ENCODE peak calls at places on chromosomes 4 and X, in ten cellular contexts. One of them, this sample, is unnamed.

GRCh38 chrX:15882704-15883539 is 28.3 kb upstream of the AP1S2 start:
- DNase-seq in left lung: no peak
- DNase-seq in glutamatergic neuron: no peak
- DNase-seq in heart right ventricle: no peak
- DNase-seq in H1: no peak
- DNase-seq in progenitor cell of endocrine pancreas: no peak
- DNase-seq in mucosa of descending colon: no peak
- DNase-seq in BJ: no peak
- DNase-seq in GM13977: no peak
- DNase-seq in ovary: no peak
- DNase-seq in this sample: no peak

GRCh38 chr4:182803235-182803634 is 114.0 kb downstream of the DCTD start:
- DNase-seq in GM13977: no peak
- DNase-seq in glutamatergic neuron: no peak
- DNase-seq in H1: no peak
- DNase-seq in mucosa of descending colon: no peak
- DNase-seq in BJ: no peak
- DNase-seq in progenitor cell of endocrine pancreas: no peak
- DNase-seq in ovary: no peak
- DNase-seq in heart right ventricle: no peak
- DNase-seq in left lung: no peak
- DNase-seq in this sample: no peak

GRCh38 chr4:40918330-40918729 is 168.6 kb downstream of the NSUN7 start:
- DNase-seq in heart right ventricle: peak
- DNase-seq in BJ: peak
- DNase-seq in glutamatergic neuron: no peak
- DNase-seq in progenitor cell of endocrine pancreas: no peak
- DNase-seq in ovary: no peak
- DNase-seq in left lung: peak
- DNase-seq in H1: no peak
- DNase-seq in GM13977: no peak
- DNase-seq in mucosa of descending colon: no peak
- DNase-seq in this sample: no peak

GRCh38 chr4:20422398-20422797 is 170.7 kb downstream of the SLIT2 start:
- DNase-seq in H1: peak
- DNase-seq in BJ: no peak
- DNase-seq in mucosa of descending colon: peak
- DNase-seq in GM13977: peak
- DNase-seq in left lung: peak
- DNase-seq in ovary: no peak
- DNase-seq in glutamatergic neuron: peak
- DNase-seq in heart right ventricle: peak
- DNase-seq in progenitor cell of endocrine pancreas: peak
- DNase-seq in this sample: peak

GRCh38 chr4:187204389-187204920 is 480.8 kb upstream of the FAT1 start:
- DNase-seq in mucosa of descending colon: no peak
- DNase-seq in BJ: no peak
- DNase-seq in progenitor cell of endocrine pancreas: no peak
- DNase-seq in ovary: no peak
- DNase-seq in heart right ventricle: no peak
- DNase-seq in H1: no peak
- DNase-seq in GM13977: no peak
- DNase-seq in left lung: no peak
- DNase-seq in glutamatergic neuron: no peak
- DNase-seq in this sample: no peak

GRCh38 chr4:153933851-153934688 is 145.2 kb upstream of the SFRP2 start:
- DNase-seq in heart right ventricle: no peak
- DNase-seq in ovary: no peak
- DNase-seq in GM13977: no peak
- DNase-seq in mucosa of descending colon: no peak
- DNase-seq in BJ: no peak
- DNase-seq in glutamatergic neuron: no peak
- DNase-seq in left lung: peak
- DNase-seq in H1: no peak
- DNase-seq in progenitor cell of endocrine pancreas: no peak
- DNase-seq in this sample: no peak

GRCh38 chr4:128877934-128878333 is 68.4 kb downstream of the JADE1 start:
- DNase-seq in GM13977: no peak
- DNase-seq in ovary: no peak
- DNase-seq in glutamatergic neuron: no peak
- DNase-seq in heart right ventricle: no peak
- DNase-seq in BJ: no peak
- DNase-seq in H1: no peak
- DNase-seq in progenitor cell of endocrine pancreas: no peak
- DNase-seq in left lung: no peak
- DNase-seq in mucosa of descending colon: no peak
- DNase-seq in this sample: no peak

GRCh38 chrX:67636532-67636931 is 92.7 kb downstream of the AR start:
- DNase-seq in heart right ventricle: no peak
- DNase-seq in BJ: no peak
- DNase-seq in left lung: no peak
- DNase-seq in progenitor cell of endocrine pancreas: no peak
- DNase-seq in mucosa of descending colon: no peak
- DNase-seq in GM13977: no peak
- DNase-seq in H1: no peak
- DNase-seq in glutamatergic neuron: no peak
- DNase-seq in ovary: no peak
- DNase-seq in this sample: no peak

GRCh38 chrX:13126785-13127184 is 82.4 kb upstream of the FAM9C start:
- DNase-seq in GM13977: no peak
- DNase-seq in progenitor cell of endocrine pancreas: no peak
- DNase-seq in heart right ventricle: no peak
- DNase-seq in ovary: no peak
- DNase-seq in left lung: no peak
- DNase-seq in glutamatergic neuron: no peak
- DNase-seq in BJ: no peak
- DNase-seq in H1: no peak
- DNase-seq in mucosa of descending colon: no peak
- DNase-seq in this sample: no peak

GRCh38 chr4:13933163-13933562 is 305.6 kb upstream of the BOD1L1 start:
- DNase-seq in progenitor cell of endocrine pancreas: no peak
- DNase-seq in ovary: no peak
- DNase-seq in BJ: no peak
- DNase-seq in left lung: no peak
- DNase-seq in heart right ventricle: no peak
- DNase-seq in glutamatergic neuron: no peak
- DNase-seq in H1: no peak
- DNase-seq in mucosa of descending colon: no peak
- DNase-seq in GM13977: no peak
- DNase-seq in this sample: no peak

GRCh38 chr4:152342293-152342692 is 193.6 kb downstream of the FBXW7 start:
- DNase-seq in mucosa of descending colon: no peak
- DNase-seq in heart right ventricle: no peak
- DNase-seq in H1: no peak
- DNase-seq in BJ: no peak
- DNase-seq in glutamatergic neuron: no peak
- DNase-seq in ovary: no peak
- DNase-seq in left lung: no peak
- DNase-seq in GM13977: no peak
- DNase-seq in progenitor cell of endocrine pancreas: no peak
- DNase-seq in this sample: no peak

GRCh38 chr4:110119880-110120279 is 78.5 kb downstream of the ELOVL6 start:
- DNase-seq in heart right ventricle: no peak
- DNase-seq in H1: no peak
- DNase-seq in ovary: no peak
- DNase-seq in BJ: no peak
- DNase-seq in mucosa of descending colon: no peak
- DNase-seq in glutamatergic neuron: no peak
- DNase-seq in progenitor cell of endocrine pancreas: no peak
- DNase-seq in left lung: no peak
- DNase-seq in GM13977: no peak
- DNase-seq in this sample: no peak

GRCh38 chr4:89753601-89754066 is 83.3 kb downstream of the SNCA start:
- DNase-seq in progenitor cell of endocrine pancreas: no peak
- DNase-seq in left lung: no peak
- DNase-seq in H1: no peak
- DNase-seq in GM13977: no peak
- DNase-seq in ovary: no peak
- DNase-seq in mucosa of descending colon: no peak
- DNase-seq in BJ: peak
- DNase-seq in glutamatergic neuron: no peak
- DNase-seq in heart right ventricle: no peak
- DNase-seq in this sample: no peak

GRCh38 chrX:107739541-107739940 is 36.0 kb downstream of the TSC22D3 start:
- DNase-seq in ovary: no peak
- DNase-seq in mucosa of descending colon: no peak
- DNase-seq in glutamatergic neuron: no peak
- DNase-seq in heart right ventricle: no peak
- DNase-seq in progenitor cell of endocrine pancreas: no peak
- DNase-seq in left lung: no peak
- DNase-seq in H1: no peak
- DNase-seq in GM13977: no peak
- DNase-seq in BJ: no peak
- DNase-seq in this sample: no peak
- TF ChIP-seq CTCF in ovary: no peak
- TF ChIP-seq CTCF in mucosa of descending colon: no peak
- TF ChIP-seq CTCF in glutamatergic neuron: no peak
- TF ChIP-seq CTCF in heart right ventricle: no peak
- TF ChIP-seq CTCF in progenitor cell of endocrine pancreas: no peak
- TF ChIP-seq CTCF in left lung: no peak
- TF ChIP-seq CTCF in H1: no peak
- TF ChIP-seq CTCF in GM13977: no peak
- TF ChIP-seq CTCF in BJ: no peak
- TF ChIP-seq CTCF in this sample: no peak

GRCh38 chr4:173536808-173537429 is 6.9 kb upstream of the HAND2 start:
- DNase-seq in ovary: peak
- DNase-seq in mucosa of descending colon: no peak
- DNase-seq in GM13977: no peak
- DNase-seq in BJ: no peak
- DNase-seq in progenitor cell of endocrine pancreas: no peak
- DNase-seq in heart right ventricle: no peak
- DNase-seq in left lung: no peak
- DNase-seq in H1: no peak
- DNase-seq in glutamatergic neuron: no peak
- DNase-seq in this sample: no peak
- TF ChIP-seq CTCF in ovary: no peak
- TF ChIP-seq CTCF in mucosa of descending colon: no peak
- TF ChIP-seq CTCF in GM13977: peak
- TF ChIP-seq CTCF in BJ: no peak
- TF ChIP-seq CTCF in progenitor cell of endocrine pancreas: peak
- TF ChIP-seq CTCF in heart right ventricle: no peak
- TF ChIP-seq CTCF in left lung: no peak
- TF ChIP-seq CTCF in H1: peak
- TF ChIP-seq CTCF in glutamatergic neuron: peak
- TF ChIP-seq CTCF in this sample: no peak

DNA sequence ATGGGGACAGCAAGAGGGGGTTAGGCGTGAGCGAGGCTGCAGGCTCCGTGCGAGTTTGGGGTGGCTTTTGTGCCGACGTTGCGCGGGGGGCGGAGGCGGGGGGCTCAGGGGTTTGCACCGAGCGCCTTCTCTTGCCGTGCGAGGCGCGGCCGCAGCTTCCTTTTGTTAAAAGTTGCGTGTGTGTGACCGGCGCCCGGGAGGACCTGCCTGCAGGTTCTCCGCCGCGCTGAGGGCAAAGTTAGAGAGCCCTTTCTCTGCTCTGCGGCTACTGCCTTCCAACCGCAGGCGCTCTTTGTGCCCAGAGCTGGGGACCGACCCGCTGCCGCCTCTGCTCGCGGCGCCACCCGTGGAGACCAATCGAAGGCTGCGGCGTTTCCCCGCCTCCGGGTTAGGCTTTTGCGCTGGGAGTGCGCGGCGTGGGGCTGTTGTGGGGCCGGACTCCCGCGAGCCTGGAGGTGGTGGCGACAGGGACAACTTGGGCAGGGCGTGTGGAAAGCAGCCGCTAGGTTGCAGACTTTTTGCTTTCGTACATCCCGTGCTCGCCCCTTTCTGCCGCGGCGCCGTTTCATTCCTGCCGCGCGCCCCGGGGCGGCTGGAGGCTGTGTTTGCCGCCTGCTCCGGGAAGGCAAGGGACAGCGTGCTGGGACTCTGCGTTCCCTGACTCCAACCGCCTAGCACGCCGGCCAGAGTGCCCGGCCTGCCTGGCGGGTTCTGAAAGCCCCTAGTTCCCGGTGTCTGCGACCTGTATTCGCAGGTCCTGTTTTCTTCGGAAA is 750 bp downstream of the KIT start:
- DNase-seq in left lung: peak
- DNase-seq in heart right ventricle: peak
- DNase-seq in mucosa of descending colon: peak
- DNase-seq in GM13977: peak
- DNase-seq in progenitor cell of endocrine pancreas: peak
- DNase-seq in ovary: peak
- DNase-seq in BJ: no peak
- DNase-seq in glutamatergic neuron: peak
- DNase-seq in H1: no peak
- DNase-seq in this sample: peak
- TF ChIP-seq CTCF in left lung: peak
- TF ChIP-seq CTCF in heart right ventricle: no peak
- TF ChIP-seq CTCF in mucosa of descending colon: no peak
- TF ChIP-seq CTCF in GM13977: no peak
- TF ChIP-seq CTCF in progenitor cell of endocrine pancreas: peak
- TF ChIP-seq CTCF in ovary: peak
- TF ChIP-seq CTCF in BJ: peak
- TF ChIP-seq CTCF in glutamatergic neuron: no peak
- TF ChIP-seq CTCF in H1: peak
- TF ChIP-seq CTCF in this sample: no peak

DNA sequence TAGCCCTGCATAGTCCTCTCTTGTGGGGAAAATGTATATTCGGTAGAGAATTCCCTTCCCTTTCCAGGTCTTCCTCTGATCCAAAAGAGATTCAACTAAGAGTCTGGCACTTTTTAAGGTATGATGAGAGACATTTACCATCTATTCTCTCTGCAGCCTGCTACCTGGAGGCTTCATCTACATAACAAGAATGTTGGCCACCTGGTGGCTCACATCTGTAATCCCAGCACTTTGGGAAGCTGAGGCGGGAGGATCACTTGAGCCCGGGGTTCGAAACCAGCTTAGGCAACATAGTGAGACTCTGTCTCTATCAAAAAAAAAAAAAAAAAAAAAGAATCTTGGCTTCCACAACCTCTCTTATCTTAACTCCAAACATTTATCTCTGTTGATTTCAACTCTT is 40.4 kb upstream of the NOCT start:
- DNase-seq in mucosa of descending colon: no peak
- DNase-seq in progenitor cell of endocrine pancreas: no peak
- DNase-seq in left lung: no peak
- DNase-seq in glutamatergic neuron: no peak
- DNase-seq in ovary: no peak
- DNase-seq in H1: no peak
- DNase-seq in heart right ventricle: no peak
- DNase-seq in GM13977: no peak
- DNase-seq in BJ: no peak
- DNase-seq in this sample: no peak
- TF ChIP-seq CTCF in mucosa of descending colon: no peak
- TF ChIP-seq CTCF in progenitor cell of endocrine pancreas: peak
- TF ChIP-seq CTCF in left lung: no peak
- TF ChIP-seq CTCF in glutamatergic neuron: no peak
- TF ChIP-seq CTCF in ovary: no peak
- TF ChIP-seq CTCF in H1: peak
- TF ChIP-seq CTCF in heart right ventricle: no peak
- TF ChIP-seq CTCF in GM13977: no peak
- TF ChIP-seq CTCF in BJ: no peak
- TF ChIP-seq CTCF in this sample: no peak

This sample was measured in GM20000.